ENCODE peak calls at places on chromosomes 12 and 14, in four cellular contexts. B is GM23248, N is psoas muscle, L is uterus. E is an unnamed sample.

GRCh38 chr12:18905134-18905533 is 167.2 kb downstream of the CAPZA3 start:
- DNase-seq in B (no peak), L (no peak), N (no peak), E (no peak)

GRCh38 chr12:93467351-93468007 is at the start of gene MRPL42:
- DNase-seq in B (peak; percentile 94), L (peak; percentile 93), N (peak; percentile 94), E (peak; percentile 91)

GRCh38 chr14:39232554-39233415 is 930 bp upstream of the MIA2 start:
- DNase-seq in L (no peak), B (peak; percentile 81), N (no peak), E (no peak)

GRCh38 chr14:26636571-26636970 is 38.7 kb upstream of the NOVA1 start:
- DNase-seq in N (no peak), L (no peak), B (no peak), E (no peak)

GRCh38 chr14:85528882-85529585 is 910 bp upstream of the FLRT2 start:
- DNase-seq in N (peak; percentile 30), B (peak; percentile 92), L (no peak), E (no peak)

GRCh38 chr14:99982449-99983250 is 82.6 kb upstream of the EVL start:
- DNase-seq in B (peak; percentile 77), N (no peak), L (peak; percentile 55), E (peak; percentile 57)

GRCh38 chr12:67578976-67579661 is 69.4 kb upstream of the DYRK2 start:
- DNase-seq in B (peak; percentile 19), N (no peak), L (no peak), E (no peak)

GRCh38 chr12:19316420-19316819 is 122.9 kb upstream of the AEBP2 start:
- DNase-seq in B (peak; percentile 58), N (no peak), L (no peak), E (no peak)

GRCh38 chr14:76844223-76844622 is 18.0 kb downstream of the LRRC74A start:
- DNase-seq in B (peak; percentile 65), L (peak; percentile 22), N (peak; percentile 74), E (peak; percentile 86)

GRCh38 chr12:53868516-53868986 is 70.1 kb upstream of the HOXC13 start:
- DNase-seq in N (no peak), B (no peak), L (no peak), E (no peak)

GRCh38 chr12:89307665-89308253 is 44.5 kb downstream of the DUSP6 start:
- DNase-seq in B (no peak), L (no peak), N (no peak), E (no peak)

GRCh38 chr12:80230068-80230467 is 130.7 kb downstream of the OTOGL start:
- DNase-seq in B (no peak), L (no peak), N (no peak), E (no peak)

GRCh38 chr14:20499108-20499507 is 6.2 kb upstream of the RNASE10 start:
- DNase-seq in N (no peak), L (no peak), B (no peak), E (no peak)

GRCh38 chr14:105899071-105899641 is 372.8 kb downstream of the TMEM121 start:
- DNase-seq in L (no peak), B (no peak), N (peak; percentile 39), E (peak; percentile 37)

GRCh38 chr12:53325539-53326061 is 4.2 kb upstream of the AAAS start:
- DNase-seq in N (peak; percentile 74), B (peak; percentile 66), L (peak; percentile 42), E (peak; percentile 53)

GRCh38 chr12:9064815-9065606 is 50.7 kb downstream of the A2M start:
- DNase-seq in L (peak; percentile 75), N (peak; percentile 83), B (peak; percentile 62), E (peak; percentile 79)

GRCh38 chr12:1608783-1609119 is 14.4 kb upstream of the FBXL14 start:
- DNase-seq in B (peak; percentile 63), L (no peak), N (no peak), E (no peak)
- H3K4me1 ChIP-seq in B (peaks cover 73% of the 10 kb centered on the region), L (peaks cover 10% of the 10 kb centered on the region), N (peaks cover 10% of the 10 kb centered on the region), E (peaks cover 3% of the 10 kb centered on the region)

DNA sequence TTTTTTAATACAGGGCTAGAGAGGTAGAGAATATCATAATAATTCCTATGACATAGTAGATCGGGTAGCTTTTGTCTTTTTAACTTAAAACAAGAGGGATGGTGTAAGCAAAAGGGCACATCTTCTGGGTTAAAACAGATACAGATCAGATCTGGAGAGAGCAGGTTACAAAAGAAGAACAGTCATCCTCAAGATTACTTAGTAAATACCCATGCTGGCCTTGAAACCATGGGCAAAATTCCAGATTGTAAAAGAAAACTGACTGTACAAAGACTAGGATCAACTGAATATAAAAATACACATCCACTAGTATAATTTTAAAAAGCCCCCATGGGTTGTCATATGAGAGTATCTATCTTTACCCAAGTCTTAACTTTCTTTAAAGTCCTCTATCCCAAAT is 76.7 kb downstream of the MED13L start:
- DNase-seq in N (no peak), L (no peak), B (peak; percentile 82), E (no peak)
- H3K4me1 ChIP-seq in N (peaks cover 87% of the 10 kb centered on the region), L (peaks cover 3% of the 10 kb centered on the region), B (peaks cover 54% of the 10 kb centered on the region), E (peaks cover 38% of the 10 kb centered on the region)

DNA sequence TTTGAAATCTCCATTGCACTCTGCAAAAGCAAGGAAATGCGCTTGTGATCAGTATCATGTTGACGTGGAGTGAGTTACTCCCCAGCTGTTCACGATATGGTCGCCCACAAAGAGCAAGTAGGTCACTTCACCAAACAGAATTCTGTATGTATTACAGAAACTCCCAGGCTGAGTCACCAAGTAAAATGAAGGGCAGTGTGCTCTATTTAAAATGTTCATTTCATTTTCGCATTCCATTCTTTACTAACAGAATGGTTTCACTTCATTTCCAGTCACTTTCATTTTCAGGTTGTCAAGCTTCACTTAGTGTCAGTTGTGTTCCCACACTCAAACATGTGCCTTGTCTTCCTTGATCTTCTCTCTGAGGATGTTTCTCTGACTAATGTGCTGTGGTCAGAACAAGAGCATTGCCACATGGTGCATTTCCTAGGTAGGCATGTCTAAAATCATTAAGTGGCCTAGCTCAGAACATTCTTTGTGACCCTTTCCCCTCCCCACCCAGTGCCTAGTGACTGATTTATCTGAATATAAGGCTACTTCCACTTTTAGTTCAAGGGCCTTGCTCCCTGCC is 391.2 kb downstream of the RAD51B start:
- DNase-seq in N (no peak), B (peak; percentile 91), L (no peak), E (peak; percentile 33)
- H3K4me1 ChIP-seq in N (peaks cover 38% of the 10 kb centered on the region), B (peaks cover 30% of the 10 kb centered on the region), L (no peaks in the 10 kb centered on the region), E (peaks cover 21% of the 10 kb centered on the region)

GRCh38 chr12:109162551-109162950 is 46.2 kb downstream of the ACACB start:
- DNase-seq in B (no peak), L (no peak), N (no peak), E (no peak)
- H3K4me1 ChIP-seq in B (no peaks in the 10 kb centered on the region), L (peaks cover 7% of the 10 kb centered on the region), N (peaks cover 36% of the 10 kb centered on the region), E (peaks cover 73% of the 10 kb centered on the region)

DNA sequence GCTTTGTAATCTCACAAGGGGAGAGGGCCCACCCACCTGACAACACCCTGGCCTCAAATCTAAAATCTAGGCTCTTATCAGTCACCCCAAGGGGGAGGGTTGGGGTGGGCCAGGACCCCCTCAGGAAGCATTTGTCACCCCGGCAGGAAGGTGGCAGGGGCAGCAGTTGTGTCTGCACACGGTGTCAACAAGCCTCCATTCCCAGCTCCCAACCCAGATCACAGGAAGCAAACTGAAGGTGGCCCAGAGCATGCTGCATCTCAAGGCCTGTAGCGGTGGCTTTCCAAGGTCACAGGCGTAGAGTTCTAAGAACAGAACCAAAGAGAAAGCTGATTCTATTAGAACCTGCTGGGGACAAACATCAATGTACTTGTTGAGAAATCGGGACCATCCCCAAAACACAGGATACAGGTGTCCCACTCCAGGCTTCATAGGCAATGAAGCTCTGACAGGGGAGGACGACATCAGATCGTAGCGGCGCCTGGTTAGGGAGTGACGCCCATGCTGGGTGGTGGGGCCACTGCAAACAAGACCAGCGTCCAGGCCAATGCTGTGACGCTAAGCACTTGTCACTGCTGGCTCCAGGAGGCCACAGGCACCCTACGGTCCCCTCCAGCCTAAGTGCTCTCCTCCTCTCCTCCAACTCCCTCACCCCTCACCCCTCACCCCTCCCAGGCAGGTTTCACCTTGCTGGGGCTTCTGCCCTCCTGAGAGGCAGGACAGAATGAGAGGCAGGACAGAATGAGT is 52.9 kb downstream of the CCDC88C start:
- DNase-seq in L (no peak), B (no peak), N (no peak), E (no peak)
- H3K4me1 ChIP-seq in L (no peaks in the 10 kb centered on the region), B (no peaks in the 10 kb centered on the region), N (no peaks in the 10 kb centered on the region), E (peaks cover 11% of the 10 kb centered on the region)

GRCh38 chr12:47209014-47209413 is 129.3 kb upstream of the AMIGO2 start:
- DNase-seq in L (no peak), N (no peak), B (no peak), E (no peak)
- H3K4me1 ChIP-seq in L (no peaks in the 10 kb centered on the region), N (no peaks in the 10 kb centered on the region), B (no peaks in the 10 kb centered on the region), E (no peaks in the 10 kb centered on the region)

GRCh38 chr12:92139634-92140555 is 5.8 kb downstream of the BTG1 start:
- DNase-seq in B (peak; percentile 37), L (no peak), N (no peak), E (no peak)

GRCh38 chr12:92140919-92141536 is 4.6 kb downstream of the BTG1 start:
- DNase-seq in N (no peak), B (no peak), L (no peak), E (no peak)

GRCh38 chr12:92138144-92138543 is 7.5 kb downstream of the BTG1 start:
- DNase-seq in B (peak; percentile 21), N (no peak), L (no peak), E (no peak)

GRCh38 chr12:92136883-92137582 is 8.6 kb downstream of the BTG1 start:
- DNase-seq in B (peak; percentile 90), N (no peak), L (no peak), E (no peak)

GRCh38 chr12:92138626-92139025 is 7.0 kb downstream of the BTG1 start:
- DNase-seq in B (no peak), N (no peak), L (no peak), E (no peak)
- H3K4me1 ChIP-seq in B (peaks cover 94% of the 10 kb centered on the region), N (peaks cover 80% of the 10 kb centered on the region), L (peaks cover 8% of the 10 kb centered on the region), E (peaks cover 57% of the 10 kb centered on the region)

GRCh38 chr12:68792952-68793351 is 15.0 kb upstream of the MDM2 start:
- DNase-seq in L (no peak), N (no peak), B (peak; percentile 19), E (no peak)
- H3K4me1 ChIP-seq in L (no peaks in the 10 kb centered on the region), N (no peaks in the 10 kb centered on the region), B (peaks cover 12% of the 10 kb centered on the region), E (no peaks in the 10 kb centered on the region)